ENCODE peak calls at places on chromosomes 13 and 19, in eight cellular contexts. P, H, L, W, K, F, Y and A are unnamed samples.

GRCh38 chr13:72290962-72291681 is 424.1 kb upstream of the DACH1 start:
- DNase-seq in P (peak), H (no peak), L (peak), W (no peak), K (no peak), F (no peak), Y (no peak), A (peak)

GRCh38 chr19:16419671-16420394 is 51.9 kb downstream of the EPS15L1 start:
- DNase-seq in P (no peak), H (no peak), L (no peak), W (no peak), K (no peak), F (no peak), Y (no peak), A (no peak)

GRCh38 chr19:28701491-28701890 is 511.5 kb downstream of the UQCRFS1 start:
- DNase-seq in P (no peak), H (no peak), L (no peak), W (no peak), K (no peak), F (no peak), Y (no peak), A (no peak)

GRCh38 chr19:41554902-41555301 is 21.1 kb upstream of the CEACAM21 start:
- DNase-seq in P (no peak), H (no peak), L (no peak), W (no peak), K (no peak), F (no peak), Y (no peak), A (no peak)

GRCh38 chr19:7704280-7705060 is 2.5 kb upstream of the FCER2 start:
- DNase-seq in P (no peak), H (no peak), L (no peak), W (no peak), K (no peak), F (no peak), Y (no peak), A (no peak)

GRCh38 chr19:49862411-49863253 is 4.7 kb downstream of the PNKP start:
- DNase-seq in P (peak), H (no peak), L (no peak), W (peak), K (no peak), F (no peak), Y (no peak), A (no peak)

GRCh38 chr13:95676100-95676774 is 702 bp upstream of the DNAJC3 start:
- DNase-seq in P (peak), H (peak), L (peak), W (peak), K (no peak), F (no peak), Y (peak), A (peak)

GRCh38 chr19:15812059-15812722 is 3.3 kb downstream of the OR10H1 start:
- DNase-seq in P (no peak), H (peak), L (peak), W (no peak), K (peak), F (no peak), Y (peak), A (no peak)

GRCh38 chr19:29687897-29688728 is 22.9 kb downstream of the PLEKHF1 start:
- DNase-seq in P (no peak), H (no peak), L (peak), W (peak), K (no peak), F (no peak), Y (no peak), A (no peak)

GRCh38 chr13:29996316-29996715 is 145.9 kb upstream of the UBL3 start:
- DNase-seq in P (no peak), H (no peak), L (no peak), W (no peak), K (no peak), F (no peak), Y (no peak), A (no peak)